ENCODE peak calls at places on chromosomes 3 and 15, in five cellular contexts. One of them, this sample, is unnamed.

GRCh38 chr15:42343596-42344232 is 15.6 kb upstream of the CAPN3 start:
- DNase-seq in H1: no peak
- DNase-seq in HepG2: no peak
- DNase-seq in GM12892: no peak
- DNase-seq in SK-N-SH: no peak
- DNase-seq in this sample: no peak

GRCh38 chr3:11384074-11384473 is 111.9 kb downstream of the ATG7 start:
- DNase-seq in H1: no peak
- DNase-seq in HepG2: no peak
- DNase-seq in GM12892: no peak
- DNase-seq in SK-N-SH: no peak
- DNase-seq in this sample: no peak

GRCh38 chr15:75203908-75204263 is 2.2 kb downstream of the C15orf39 start:
- DNase-seq in H1: no peak
- DNase-seq in HepG2: no peak
- DNase-seq in GM12892: no peak
- DNase-seq in SK-N-SH: no peak
- DNase-seq in this sample: no peak

GRCh38 chr3:99929409-99930139 is 111.9 kb downstream of the CMSS1 start:
- DNase-seq in H1: no peak
- DNase-seq in HepG2: no peak
- DNase-seq in GM12892: no peak
- DNase-seq in SK-N-SH: no peak
- DNase-seq in this sample: no peak

GRCh38 chr3:131840151-131840797 is 194.5 kb downstream of the CPNE4 start:
- DNase-seq in H1: no peak
- DNase-seq in HepG2: no peak
- DNase-seq in GM12892: no peak
- DNase-seq in SK-N-SH: no peak
- DNase-seq in this sample: no peak

GRCh38 chr3:141391298-141392017 is 23.2 kb downstream of the ZBTB38 start:
- DNase-seq in H1: no peak
- DNase-seq in HepG2: no peak
- DNase-seq in GM12892: no peak
- DNase-seq in SK-N-SH: no peak
- DNase-seq in this sample: no peak

GRCh38 chr3:129824926-129825541 is 68.5 kb downstream of the TMCC1 start:
- DNase-seq in H1: no peak
- DNase-seq in HepG2: peak
- DNase-seq in GM12892: no peak
- DNase-seq in SK-N-SH: peak
- DNase-seq in this sample: no peak

GRCh38 chr15:41304149-41304548 is 28.2 kb downstream of the OIP5 start:
- DNase-seq in H1: no peak
- DNase-seq in HepG2: no peak
- DNase-seq in GM12892: no peak
- DNase-seq in SK-N-SH: no peak
- DNase-seq in this sample: no peak

GRCh38 chr15:70504988-70505387 is 258.4 kb downstream of the UACA start:
- DNase-seq in H1: no peak
- DNase-seq in HepG2: no peak
- DNase-seq in GM12892: no peak
- DNase-seq in SK-N-SH: no peak
- DNase-seq in this sample: no peak

GRCh38 chr15:90774731-90775521 is 57.8 kb downstream of the BLM start:
- DNase-seq in H1: no peak
- DNase-seq in HepG2: no peak
- DNase-seq in GM12892: no peak
- DNase-seq in SK-N-SH: no peak
- DNase-seq in this sample: no peak

GRCh38 chr3:128307029-128307633 is 153.8 kb downstream of the EEFSEC start:
- DNase-seq in H1: no peak
- DNase-seq in HepG2: peak
- DNase-seq in GM12892: no peak
- DNase-seq in SK-N-SH: peak
- DNase-seq in this sample: no peak

GRCh38 chr15:99452728-99453643 is 112.8 kb upstream of the MEF2A start:
- DNase-seq in H1: no peak
- DNase-seq in HepG2: peak
- DNase-seq in GM12892: peak
- DNase-seq in SK-N-SH: peak
- DNase-seq in this sample: peak

GRCh38 chr3:128282392-128283196 is 129.3 kb downstream of the EEFSEC start:
- DNase-seq in H1: no peak
- DNase-seq in HepG2: no peak
- DNase-seq in GM12892: no peak
- DNase-seq in SK-N-SH: peak
- DNase-seq in this sample: no peak

GRCh38 chr3:136883967-136884720 is 22.1 kb downstream of the NCK1 start:
- DNase-seq in H1: no peak
- DNase-seq in HepG2: no peak
- DNase-seq in GM12892: no peak
- DNase-seq in SK-N-SH: no peak
- DNase-seq in this sample: no peak

GRCh38 chr3:162525052-162525451 is 1028.4 kb downstream of the OTOL1 start:
- DNase-seq in H1: no peak
- DNase-seq in HepG2: no peak
- DNase-seq in GM12892: no peak
- DNase-seq in SK-N-SH: no peak
- DNase-seq in this sample: no peak

GRCh38 chr3:61847784-61848462 is 286.6 kb downstream of the PTPRG start:
- DNase-seq in H1: no peak
- DNase-seq in HepG2: peak
- DNase-seq in GM12892: no peak
- DNase-seq in SK-N-SH: no peak
- DNase-seq in this sample: no peak

GRCh38 chr15:80929225-80929624 is 60.4 kb downstream of the MESD start:
- DNase-seq in H1: no peak
- DNase-seq in HepG2: no peak
- DNase-seq in GM12892: no peak
- DNase-seq in SK-N-SH: no peak
- DNase-seq in this sample: no peak

DNA sequence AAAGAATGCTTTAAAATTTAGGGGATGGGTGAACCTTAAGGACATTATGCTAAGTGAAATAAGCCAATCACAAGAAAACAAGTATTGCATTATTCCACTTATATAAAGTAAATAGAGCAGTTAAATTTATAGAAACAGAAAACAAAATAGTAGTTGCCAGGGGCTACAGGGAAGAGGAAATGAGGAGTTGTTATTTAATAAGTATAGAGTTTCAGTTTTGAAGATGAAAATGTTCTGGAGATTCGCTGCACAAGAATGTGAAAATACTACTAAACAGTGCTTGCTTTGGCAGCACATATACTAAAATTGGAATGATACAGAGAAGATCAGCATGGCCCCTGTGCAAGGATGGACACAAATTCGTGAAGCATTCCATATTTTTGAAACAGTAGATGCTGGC is 32.0 kb downstream of the DNAH12 start:
- DNase-seq in H1: no peak
- DNase-seq in HepG2: no peak
- DNase-seq in GM12892: no peak
- DNase-seq in SK-N-SH: no peak
- DNase-seq in this sample: no peak
- TF ChIP-seq TAF1 in H1: no peak
- TF ChIP-seq TAF1 in HepG2: no peak
- TF ChIP-seq TAF1 in GM12892: no peak
- TF ChIP-seq TAF1 in SK-N-SH: no peak
- TF ChIP-seq TAF1 in this sample: no peak

DNA sequence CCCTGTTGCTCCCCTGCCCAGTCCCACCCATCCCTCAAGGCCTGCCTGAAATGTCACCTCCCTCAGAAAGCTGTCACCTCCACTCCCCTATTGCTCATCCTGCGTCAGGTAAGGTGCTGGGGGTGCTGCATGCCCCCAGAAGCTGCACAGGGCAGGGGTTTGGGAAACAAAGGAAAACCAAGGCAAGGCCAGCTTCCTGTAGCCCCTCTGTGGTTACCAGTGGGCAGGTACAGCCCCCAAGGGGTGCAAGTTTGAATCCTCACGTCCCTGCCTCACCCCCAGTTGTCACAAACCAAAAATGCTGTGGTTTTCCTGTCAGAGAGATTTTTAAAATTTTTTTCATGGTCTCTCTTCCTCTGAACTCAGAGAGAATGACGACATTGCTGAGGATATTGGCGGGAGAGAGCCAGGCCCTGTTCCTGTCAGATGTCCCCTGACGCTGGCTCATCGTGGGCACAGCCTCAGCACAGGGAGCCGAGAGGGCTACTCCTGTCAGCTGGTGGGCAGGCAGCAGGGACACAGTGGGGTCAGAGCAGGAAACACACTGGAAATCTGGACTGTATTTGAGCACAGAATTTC is 27.0 kb downstream of the PSTPIP1 start:
- DNase-seq in H1: no peak
- DNase-seq in HepG2: no peak
- DNase-seq in GM12892: peak
- DNase-seq in SK-N-SH: no peak
- DNase-seq in this sample: peak
- TF ChIP-seq TAF1 in H1: no peak
- TF ChIP-seq TAF1 in HepG2: no peak
- TF ChIP-seq TAF1 in GM12892: peak
- TF ChIP-seq TAF1 in SK-N-SH: no peak
- TF ChIP-seq TAF1 in this sample: no peak

GRCh38 chr3:172938788-172939187 is 188.3 kb downstream of the ECT2 start:
- DNase-seq in H1: no peak
- DNase-seq in HepG2: no peak
- DNase-seq in GM12892: no peak
- DNase-seq in SK-N-SH: no peak
- DNase-seq in this sample: no peak

GRCh38 chr3:172939651-172940293 is 189.2 kb downstream of the ECT2 start:
- DNase-seq in H1: no peak
- DNase-seq in HepG2: no peak
- DNase-seq in GM12892: no peak
- DNase-seq in SK-N-SH: no peak
- DNase-seq in this sample: no peak
- TF ChIP-seq TAF1 in H1: no peak
- TF ChIP-seq TAF1 in HepG2: no peak
- TF ChIP-seq TAF1 in GM12892: no peak
- TF ChIP-seq TAF1 in SK-N-SH: no peak
- TF ChIP-seq TAF1 in this sample: no peak

DNA sequence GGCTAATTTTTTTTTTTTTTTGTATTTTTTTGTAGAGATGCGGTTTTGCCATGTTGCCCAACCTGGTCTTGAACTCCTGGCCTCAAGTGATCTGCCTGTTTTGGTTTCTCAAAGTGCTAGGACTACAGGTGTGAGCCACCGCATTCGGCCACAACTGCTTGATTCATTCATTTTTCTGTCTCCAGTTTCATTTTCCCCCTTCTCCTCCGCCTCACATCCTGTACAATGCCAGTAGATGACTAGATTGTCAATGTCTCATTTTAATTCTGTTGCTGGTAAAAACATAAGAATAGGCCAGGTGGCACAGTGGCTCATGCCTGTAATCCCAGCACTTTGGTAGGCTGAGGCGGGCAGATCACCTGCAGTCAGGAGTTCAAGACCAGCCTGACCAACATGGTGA is 12.0 kb upstream of the ZNF592 start:
- DNase-seq in H1: no peak
- DNase-seq in HepG2: no peak
- DNase-seq in GM12892: peak
- DNase-seq in SK-N-SH: no peak
- DNase-seq in this sample: no peak
- TF ChIP-seq TAF1 in H1: no peak
- TF ChIP-seq TAF1 in HepG2: no peak
- TF ChIP-seq TAF1 in GM12892: no peak
- TF ChIP-seq TAF1 in SK-N-SH: no peak
- TF ChIP-seq TAF1 in this sample: no peak

GRCh38 chr3:126351771-126352475 is 5.3 kb downstream of the KLF15 start:
- DNase-seq in H1: no peak
- DNase-seq in HepG2: no peak
- DNase-seq in GM12892: no peak
- DNase-seq in SK-N-SH: no peak
- DNase-seq in this sample: no peak

GRCh38 chr3:126352476-126353454 is 4.4 kb downstream of the KLF15 start:
- DNase-seq in H1: no peak
- DNase-seq in HepG2: peak
- DNase-seq in GM12892: no peak
- DNase-seq in SK-N-SH: no peak
- DNase-seq in this sample: no peak

GRCh38 chr3:126350502-126351085 is 6.6 kb downstream of the KLF15 start:
- DNase-seq in H1: no peak
- DNase-seq in HepG2: no peak
- DNase-seq in GM12892: no peak
- DNase-seq in SK-N-SH: no peak
- DNase-seq in this sample: no peak

GRCh38 chr3:126349611-126350501 is 7.4 kb downstream of the KLF15 start:
- DNase-seq in H1: no peak
- DNase-seq in HepG2: no peak
- DNase-seq in GM12892: no peak
- DNase-seq in SK-N-SH: no peak
- DNase-seq in this sample: no peak

DNA sequence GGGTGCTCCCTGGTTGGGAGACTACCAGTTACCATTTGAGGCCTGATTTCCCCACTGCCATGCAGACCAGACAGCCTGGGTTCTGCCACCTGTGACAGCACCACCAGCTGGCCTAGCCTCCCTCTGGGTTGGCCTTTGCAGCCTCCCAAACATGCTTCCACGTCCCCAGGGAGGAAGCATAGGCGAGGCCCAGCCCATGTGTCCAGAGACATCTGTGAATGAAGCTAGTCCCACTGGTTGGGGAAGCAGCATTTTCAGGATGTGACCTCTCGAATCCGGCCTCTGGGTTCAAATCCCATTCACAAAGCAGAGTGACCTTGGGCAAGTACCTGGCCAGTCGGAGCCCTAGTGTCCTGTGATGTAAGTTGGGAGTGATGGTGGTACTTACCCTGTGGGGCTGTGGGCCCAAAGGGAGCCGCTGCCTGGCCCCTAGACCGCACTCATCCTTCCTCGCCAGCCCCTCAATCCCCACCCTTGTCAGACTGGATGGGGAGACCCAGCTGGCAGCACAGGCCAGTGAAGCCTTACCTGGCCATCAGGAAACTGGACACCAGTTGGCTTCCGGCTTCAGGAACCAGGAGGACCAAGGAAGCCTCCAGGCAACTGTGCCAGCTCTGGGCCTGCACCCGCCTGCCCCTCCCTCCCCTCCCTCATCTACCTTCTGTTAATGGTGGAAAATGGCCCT is 6.0 kb downstream of the KLF15 start:
- DNase-seq in H1: no peak
- DNase-seq in HepG2: no peak
- DNase-seq in GM12892: no peak
- DNase-seq in SK-N-SH: no peak
- DNase-seq in this sample: no peak
- TF ChIP-seq TAF1 in H1: no peak
- TF ChIP-seq TAF1 in HepG2: no peak
- TF ChIP-seq TAF1 in GM12892: no peak
- TF ChIP-seq TAF1 in SK-N-SH: no peak
- TF ChIP-seq TAF1 in this sample: no peak